ENCODE peak calls at places on chromosome 13, in five cellular contexts. Z is stimulated activated CD8-positive, alpha-beta memory T cell treated with anti-CD3 and anti-CD28 coated beads, Interleukin-15, amount 100 ng/mL, for 1 hour; Y is thoracic aorta; X is upper lobe of right lung; N is astrocyte. V is an unnamed sample.

GRCh38 chr13:106649495-106649894 is 81.6 kb upstream of the ARGLU1 start:
- DNase-seq in Z (no peak), Y (no peak), X (no peak), N (peak; percentile 51), V (no peak)

GRCh38 chr13:99382428-99383133 is 75.4 kb upstream of the GPR183 start:
- DNase-seq in Z (no peak), Y (no peak), X (no peak), N (no peak), V (peak; percentile 32)

GRCh38 chr13:21243045-21243842 is 66.8 kb downstream of the MRPL57 start:
- DNase-seq in Z (no peak), Y (no peak), X (no peak), N (no peak), V (no peak)

GRCh38 chr13:97302611-97303010 is 80.5 kb downstream of the MBNL2 start:
- DNase-seq in Z (no peak), Y (no peak), X (no peak), N (no peak), V (no peak)

GRCh38 chr13:33326723-33327122 is 41.2 kb upstream of the STARD13 start:
- DNase-seq in Z (no peak), Y (no peak), X (no peak), N (no peak), V (no peak)

GRCh38 chr13:50387124-50387581 is 371.9 kb downstream of the KCNRG start:
- DNase-seq in Z (no peak), Y (no peak), X (peak; percentile 82), N (peak; percentile 74), V (peak; percentile 32)

GRCh38 chr13:34416833-34417425 is 525.1 kb upstream of the NBEA start:
- DNase-seq in Z (no peak), Y (peak; percentile 3), X (no peak), N (peak; percentile 83), V (no peak)

GRCh38 chr13:27704681-27705080 is 83.0 kb downstream of the POLR1D start:
- DNase-seq in Z (no peak), Y (no peak), X (no peak), N (no peak), V (no peak)

GRCh38 chr13:43661321-43661720 is 125.5 kb downstream of the ENOX1 start:
- DNase-seq in Z (no peak), Y (no peak), X (no peak), N (no peak), V (no peak)

GRCh38 chr13:107238262-107238661 is 670.3 kb upstream of the ARGLU1 start:
- DNase-seq in Z (no peak), Y (no peak), X (no peak), N (no peak), V (no peak)

GRCh38 chr13:77981191-77981925 is 62.7 kb upstream of the EDNRB start:
- DNase-seq in Z (no peak), Y (no peak), X (no peak), N (peak; percentile 5), V (no peak)

GRCh38 chr13:24328145-24328544 is 18.8 kb downstream of the C1QTNF9 start:
- DNase-seq in Z (no peak), Y (no peak), X (no peak), N (no peak), V (no peak)

GRCh38 chr13:80009760-80010159 is 331.2 kb downstream of the SPRY2 start:
- DNase-seq in Z (no peak), Y (no peak), X (no peak), N (no peak), V (no peak)

GRCh38 chr13:53822136-53822535 is 793.5 kb downstream of the OLFM4 start:
- DNase-seq in Z (no peak), Y (no peak), X (no peak), N (no peak), V (no peak)

GRCh38 chr13:38636106-38636505 is 50.8 kb upstream of the FREM2 start:
- DNase-seq in Z (no peak), Y (no peak), X (no peak), N (no peak), V (no peak)

GRCh38 chr13:110183925-110184324 is 123.0 kb downstream of the COL4A1 start:
- DNase-seq in Z (no peak), Y (no peak), X (no peak), N (no peak), V (no peak)

GRCh38 chr13:111929036-111929616 is 137.8 kb upstream of the SOX1 start:
- DNase-seq in Z (no peak), Y (no peak), X (peak; percentile 32), N (no peak), V (no peak)

GRCh38 chr13:111404746-111405145 is 84.3 kb downstream of the TEX29 start:
- DNase-seq in Z (no peak), Y (no peak), X (peak; percentile 51), N (no peak), V (no peak)

GRCh38 chr13:79525458-79525857 is 44.5 kb downstream of the NDFIP2 start:
- DNase-seq in Z (no peak), Y (no peak), X (no peak), N (no peak), V (no peak)

GRCh38 chr13:45289936-45290563 is 50.9 kb downstream of the TPT1 start:
- DNase-seq in Z (no peak), Y (no peak), X (no peak), N (no peak), V (no peak)

GRCh38 chr13:44302948-44303575 is 70.6 kb upstream of the SERP2 start:
- DNase-seq in Z (no peak), Y (no peak), X (no peak), N (peak; percentile 87), V (no peak)

GRCh38 chr13:97231832-97232201 is 9.7 kb downstream of the MBNL2 start:
- DNase-seq in Z (no peak), Y (no peak), X (no peak), N (peak; percentile 79), V (no peak)

GRCh38 chr13:91513790-91514189 is 115.4 kb downstream of the GPC5 start:
- DNase-seq in Z (no peak), Y (no peak), X (no peak), N (no peak), V (no peak)

GRCh38 chr13:46575843-46576242 is 22.9 kb downstream of the LRCH1 start:
- DNase-seq in Z (no peak), Y (no peak), X (no peak), N (peak; percentile 95), V (no peak)

GRCh38 chr13:43193789-43194188 is 170.4 kb downstream of the DNAJC15 start:
- DNase-seq in Z (no peak), Y (no peak), X (no peak), N (no peak), V (no peak)

V was measured in stimulated activated CD4-positive, alpha-beta T cell treated with anti-CD3 and anti-CD28 coated beads, Interleukin-1b, Interleukin-23, amount 100 ng/mL, for 48 hours.